ENCODE peak calls at places on chromosome 15, in ten cellular contexts. C, S, P, N, B, D, U, O, X and J are unnamed samples.

GRCh38 chr15:87896926-87897325 is 359.6 kb downstream of the NTRK3 start:
- DNase-seq in C (no peak), S (no peak), P (no peak), N (no peak), B (no peak), D (no peak), U (no peak), O (no peak), X (no peak), J (no peak)

GRCh38 chr15:99565281-99566156 is at the start of gene MEF2A:
- DNase-seq in C (peak), S (peak), P (peak), N (peak), B (peak), D (peak), U (peak), O (peak), X (peak), J (peak)

GRCh38 chr15:63256433-63256884 is 20.9 kb upstream of the APH1B start:
- DNase-seq in C (no peak), S (no peak), P (no peak), N (peak), B (no peak), D (no peak), U (no peak), O (peak), X (peak), J (no peak)

GRCh38 chr15:26634319-26634718 is 138.5 kb downstream of the GABRB3 start:
- DNase-seq in C (no peak), S (no peak), P (no peak), N (no peak), B (no peak), D (no peak), U (no peak), O (no peak), X (no peak), J (no peak)

GRCh38 chr15:82677720-82678323 is 30.7 kb upstream of the CPEB1 start:
- DNase-seq in C (no peak), S (no peak), P (no peak), N (no peak), B (no peak), D (no peak), U (no peak), O (no peak), X (no peak), J (no peak)

GRCh38 chr15:23629234-23629805 is 18.3 kb downstream of the MAGEL2 start:
- DNase-seq in C (no peak), S (no peak), P (no peak), N (no peak), B (no peak), D (no peak), U (no peak), O (peak), X (peak), J (no peak)

GRCh38 chr15:79849789-79850188 is 47.0 kb downstream of the MTHFS start:
- DNase-seq in C (peak), S (no peak), P (no peak), N (peak), B (no peak), D (no peak), U (no peak), O (peak), X (peak), J (no peak)

GRCh38 chr15:41492597-41493204 is 973 bp upstream of the ITPKA start:
- DNase-seq in C (no peak), S (no peak), P (no peak), N (no peak), B (no peak), D (no peak), U (no peak), O (no peak), X (no peak), J (no peak)

GRCh38 chr15:38424101-38424552 is 29.8 kb upstream of the FAM98B start:
- DNase-seq in C (no peak), S (no peak), P (no peak), N (no peak), B (no peak), D (no peak), U (no peak), O (no peak), X (no peak), J (no peak)

GRCh38 chr15:49521802-49522201 is 98.8 kb downstream of the FGF7 start:
- DNase-seq in C (peak), S (no peak), P (no peak), N (no peak), B (no peak), D (no peak), U (no peak), O (peak), X (peak), J (no peak)

GRCh38 chr15:99564221-99565030 is 1.4 kb upstream of the MEF2A start:
- DNase-seq in C (peak), S (no peak), P (peak), N (peak), B (no peak), D (no peak), U (peak), O (no peak), X (peak), J (no peak)

GRCh38 chr15:40063563-40064011 is 24.6 kb upstream of the SRP14 start:
- DNase-seq in C (no peak), S (no peak), P (no peak), N (no peak), B (no peak), D (no peak), U (no peak), O (peak), X (peak), J (no peak)

DNA sequence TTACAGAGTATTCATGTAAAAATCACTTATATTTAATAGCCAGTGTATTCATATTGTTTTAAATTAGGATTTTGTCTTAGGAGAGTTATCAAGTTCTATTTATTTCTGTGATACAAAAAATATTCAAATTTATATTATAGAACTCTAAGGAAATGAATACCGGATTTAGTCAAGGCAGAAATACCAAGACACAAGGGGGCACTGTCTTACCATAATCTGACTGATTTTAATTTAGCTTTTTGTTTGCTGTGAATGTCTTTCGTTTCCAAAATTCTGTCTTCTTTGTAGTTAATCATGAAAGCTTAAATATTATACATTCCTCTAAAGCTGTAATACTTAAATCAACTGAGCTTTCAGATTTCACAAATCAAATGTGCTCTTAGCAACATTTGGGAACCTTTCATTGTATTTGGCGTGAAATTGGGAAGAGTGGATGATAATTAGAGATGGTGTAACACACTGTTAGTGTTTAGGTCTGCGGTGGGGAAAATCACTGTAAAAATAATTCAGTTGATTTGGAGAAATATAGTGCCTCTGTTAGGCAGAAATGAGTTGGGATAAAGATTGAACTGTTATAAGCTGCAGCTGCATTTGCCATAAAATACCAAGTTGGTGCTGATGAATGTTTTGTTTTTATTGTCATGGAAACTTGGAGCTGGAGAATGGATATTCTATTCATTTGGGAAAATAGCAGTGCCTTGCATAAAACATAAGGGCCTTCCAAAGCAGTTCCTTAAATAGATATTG is 228.1 kb downstream of the TCF12 start:
- DNase-seq in C (peak), S (no peak), P (no peak), N (peak), B (no peak), D (no peak), U (no peak), O (peak), X (peak), J (no peak)
- H3K4me3 ChIP-seq in C (no peak), S (no peak), P (no peak), N (no peak), B (peak), D (no peak), U (no peak), O (no peak), X (no peak), J (no peak)

DNA sequence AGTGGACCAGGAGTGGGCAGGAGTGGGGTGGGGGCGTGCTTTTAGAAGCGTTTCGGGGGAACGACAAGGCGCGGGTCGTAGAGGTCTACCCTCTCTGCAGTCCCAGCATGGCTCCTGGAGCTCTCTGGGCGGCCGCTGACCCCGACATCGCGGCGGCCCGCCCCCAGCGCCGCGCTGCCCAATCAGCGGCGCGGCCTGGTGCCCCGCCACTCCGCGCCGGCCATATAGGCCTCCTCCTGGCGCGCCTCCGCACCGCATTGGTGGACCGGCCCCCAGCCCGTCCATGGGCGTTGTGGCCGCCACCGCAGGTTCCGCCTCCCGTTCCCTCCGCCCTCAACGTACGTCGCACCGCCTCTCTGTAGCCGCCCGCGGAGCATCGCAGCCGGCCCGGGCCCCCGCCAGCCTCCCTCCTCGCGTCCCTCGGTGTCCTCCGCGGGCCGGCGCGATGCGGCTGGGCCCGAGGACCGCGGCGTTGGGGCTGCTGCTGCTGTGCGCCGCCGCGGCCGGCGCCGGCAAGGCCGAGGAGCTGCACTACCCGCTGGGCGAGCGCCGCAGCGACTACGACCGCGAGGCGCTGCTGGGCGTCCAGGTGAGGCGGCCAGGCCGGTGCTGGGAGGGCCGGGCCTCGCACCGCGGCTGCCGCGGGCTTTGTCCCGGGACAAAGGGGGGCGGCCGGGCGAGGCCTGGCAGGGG is at the start of gene RCN2:
- DNase-seq in C (peak), S (peak), P (peak), N (peak), B (peak), D (peak), U (peak), O (peak), X (peak), J (peak)
- TF ChIP-seq CTCF in C (no peak), S (no peak), P (no peak), N (no peak), B (no peak), D (peak), U (no peak), O (no peak), X (no peak), J (no peak)

DNA sequence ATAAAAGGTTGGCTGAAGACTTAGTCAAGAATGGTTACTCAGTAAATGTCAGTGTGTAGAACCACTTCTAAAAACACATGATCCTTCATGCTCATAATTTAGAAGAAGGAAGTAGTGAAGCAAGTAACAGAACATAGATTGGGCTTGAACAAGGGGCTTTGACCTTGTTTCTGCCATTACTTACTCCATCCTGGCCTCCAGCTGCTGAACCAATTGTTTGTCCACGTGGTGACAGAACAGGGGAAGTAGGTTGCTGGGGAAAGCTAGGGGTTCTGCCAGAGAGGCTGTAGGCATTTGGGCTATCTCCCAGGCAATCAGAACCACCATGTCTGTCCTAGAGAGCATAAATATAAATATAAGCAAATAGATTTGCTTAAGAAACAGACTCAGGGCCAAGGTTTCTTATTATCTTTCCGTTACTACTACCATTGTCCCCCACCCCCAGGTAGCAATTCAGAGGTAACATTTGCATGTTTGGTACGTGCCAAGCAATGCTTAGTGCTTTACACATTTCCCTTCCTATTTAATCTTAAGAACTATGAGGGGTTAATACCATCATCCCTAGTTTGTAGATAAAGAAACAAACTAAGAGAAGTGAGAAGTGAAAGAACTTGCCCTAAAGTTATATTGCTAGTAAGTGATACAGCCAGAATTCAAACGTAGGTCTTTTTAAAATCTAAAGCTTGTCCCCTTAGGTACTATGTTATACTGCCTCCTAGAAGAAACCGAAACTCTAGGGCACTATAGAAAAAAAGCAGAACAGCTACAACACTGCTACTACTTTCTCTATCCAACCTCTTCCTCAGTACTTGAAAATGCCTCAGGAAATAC is 3.0 kb upstream of the SPG11 start:
- DNase-seq in C (peak), S (no peak), P (no peak), N (no peak), B (no peak), D (no peak), U (no peak), O (no peak), X (no peak), J (no peak)
- H3K4me3 ChIP-seq in C (no peak), S (peak), P (no peak), N (no peak), B (no peak), D (no peak), U (no peak), O (no peak), X (no peak), J (no peak)

GRCh38 chr15:58313304-58313703 is 118.5 kb upstream of the LIPC start:
- DNase-seq in C (no peak), S (no peak), P (no peak), N (no peak), B (no peak), D (no peak), U (no peak), O (no peak), X (no peak), J (no peak)

GRCh38 chr15:58321034-58321433 is 110.8 kb upstream of the LIPC start:
- DNase-seq in C (no peak), S (no peak), P (no peak), N (no peak), B (no peak), D (no peak), U (no peak), O (no peak), X (no peak), J (no peak)

GRCh38 chr15:58313810-58314592 is 117.8 kb upstream of the LIPC start:
- DNase-seq in C (no peak), S (no peak), P (no peak), N (no peak), B (no peak), D (no peak), U (no peak), O (no peak), X (no peak), J (no peak)

GRCh38 chr15:58314593-58315216 is 117.1 kb upstream of the LIPC start:
- DNase-seq in C (no peak), S (no peak), P (no peak), N (no peak), B (no peak), D (no peak), U (no peak), O (no peak), X (no peak), J (no peak)

DNA sequence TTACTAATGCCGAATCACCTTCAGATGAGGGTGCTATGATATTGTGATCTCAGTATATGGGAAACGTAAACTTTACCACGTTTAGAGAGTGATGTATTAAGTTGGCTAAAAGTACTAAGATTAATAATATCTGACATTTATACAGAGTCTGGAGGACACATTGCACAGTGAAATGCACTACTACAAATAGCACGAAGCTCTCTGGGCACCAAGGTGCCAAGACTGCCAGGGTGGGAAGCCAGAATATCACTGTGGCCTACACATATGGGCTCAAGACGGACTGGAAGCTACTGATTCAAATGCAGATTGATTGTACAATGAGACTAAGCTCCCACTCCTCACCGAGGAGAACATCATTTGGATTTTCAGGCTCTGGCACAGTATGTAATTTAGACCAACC is 113.3 kb upstream of the LIPC start:
- DNase-seq in C (no peak), S (no peak), P (no peak), N (no peak), B (no peak), D (no peak), U (no peak), O (no peak), X (no peak), J (no peak)
- TF ChIP-seq CTCF in C (no peak), S (no peak), P (no peak), N (no peak), B (no peak), D (no peak), U (no peak), O (no peak), X (no peak), J (no peak)

GRCh38 chr15:95557226-95558046 is 773.1 kb upstream of the NR2F2 start:
- DNase-seq in C (no peak), S (no peak), P (no peak), N (peak), B (peak), D (no peak), U (peak), O (peak), X (peak), J (peak)

GRCh38 chr15:95558131-95558530 is 772.4 kb upstream of the NR2F2 start:
- DNase-seq in C (no peak), S (no peak), P (no peak), N (no peak), B (no peak), D (no peak), U (no peak), O (peak), X (peak), J (no peak)

GRCh38 chr15:95556866-95557225 is 773.7 kb upstream of the NR2F2 start:
- DNase-seq in C (no peak), S (no peak), P (no peak), N (peak), B (no peak), D (no peak), U (no peak), O (no peak), X (no peak), J (no peak)

GRCh38 chr15:95559875-95560394 is 770.6 kb upstream of the NR2F2 start:
- DNase-seq in C (no peak), S (no peak), P (no peak), N (peak), B (peak), D (no peak), U (peak), O (peak), X (peak), J (peak)

DNA sequence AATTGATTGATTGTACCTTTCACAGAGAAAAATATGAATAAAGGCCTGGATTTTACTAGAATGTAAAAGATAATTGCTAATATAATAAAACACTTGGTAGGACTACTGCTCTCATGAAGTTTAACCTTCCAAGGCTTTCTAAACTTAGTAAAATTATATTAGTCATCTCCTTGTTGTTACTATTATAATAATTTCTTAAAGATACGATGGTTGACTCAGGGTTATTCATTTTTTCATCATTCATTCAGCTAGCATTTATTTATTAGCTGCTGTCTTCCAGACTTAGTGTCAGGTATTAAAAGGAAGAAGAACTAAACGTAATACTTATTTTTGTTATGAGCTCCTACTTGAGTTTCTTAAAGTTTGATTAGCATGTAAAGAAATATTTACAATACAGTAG is 771.6 kb upstream of the NR2F2 start:
- DNase-seq in C (no peak), S (no peak), P (no peak), N (no peak), B (no peak), D (no peak), U (no peak), O (peak), X (peak), J (no peak)
- H3K4me3 ChIP-seq in C (no peak), S (no peak), P (no peak), N (no peak), B (no peak), D (no peak), U (no peak), O (no peak), X (no peak), J (no peak)

DNA sequence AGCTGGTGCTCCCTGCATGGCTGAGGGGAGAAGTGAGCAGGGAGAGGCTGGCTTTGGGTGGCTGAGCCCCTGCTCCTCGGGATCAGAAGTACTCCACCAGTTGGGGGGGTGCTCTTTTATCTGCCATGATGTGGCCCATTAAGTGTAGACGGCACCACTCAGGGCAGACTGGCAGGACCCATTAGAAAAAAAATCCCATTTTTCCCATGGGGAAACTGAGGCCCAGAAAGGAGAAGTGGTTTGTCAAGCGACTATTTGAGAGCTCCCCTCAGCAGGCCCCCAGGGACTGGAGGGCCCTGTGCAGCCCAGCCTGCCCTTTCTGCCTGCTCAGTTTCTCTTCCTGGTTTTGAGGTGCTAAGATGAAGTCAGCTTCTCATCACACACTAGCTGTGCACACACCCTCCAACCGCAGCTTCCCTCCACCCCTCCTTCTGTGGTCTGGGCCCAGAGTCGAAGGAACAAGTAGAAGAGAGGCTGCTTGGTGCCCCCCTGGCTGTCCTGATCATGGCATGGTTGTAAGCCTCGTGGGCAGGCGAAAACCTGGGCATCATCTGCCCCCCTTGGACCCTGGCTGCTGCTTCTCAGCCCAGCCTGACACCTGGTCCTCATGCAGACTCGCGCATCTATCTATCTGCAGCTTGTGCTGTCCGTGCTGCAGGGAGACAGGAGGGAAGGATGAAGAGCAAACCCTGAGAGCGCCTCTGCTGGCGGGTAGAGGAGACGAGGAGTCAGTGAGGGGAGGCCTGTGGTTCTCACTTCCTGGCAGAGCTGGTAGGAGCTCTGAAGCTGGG is 5.6 kb downstream of the CSK start:
- DNase-seq in C (peak), S (peak), P (no peak), N (peak), B (peak), D (peak), U (no peak), O (peak), X (peak), J (no peak)
- TF ChIP-seq CTCF in C (peak), S (peak), P (no peak), N (peak), B (peak), D (peak), U (no peak), O (peak), X (peak), J (peak)